ENCODE peak calls at places on chromosomes 16 and 17, in four cellular contexts. C, N, G and Q are unnamed samples.

GRCh38 chr17:2954898-2955445 is 108.4 kb downstream of the OR1D5 start:
- DNase-seq in C (no peak), N (peak; percentile 97), G (no peak), Q (no peak)

GRCh38 chr17:20073056-20073979 is 64.2 kb downstream of the SPECC1 start:
- DNase-seq in C (peak; percentile 65), N (peak; percentile 84), G (peak; percentile 51), Q (peak; percentile 76)

GRCh38 chr16:31484491-31485171 is 1.7 kb downstream of the SLC5A2 start:
- DNase-seq in C (peak; percentile 86), N (peak; percentile 36), G (no peak), Q (no peak)

GRCh38 chr17:8250101-8250500 is 1.0 kb downstream of the PFAS start:
- DNase-seq in C (no peak), N (no peak), G (no peak), Q (no peak)

GRCh38 chr16:63289834-63290460 is 1253.7 kb upstream of the CDH8 start:
- DNase-seq in C (no peak), N (peak; percentile 37), G (no peak), Q (no peak)

GRCh38 chr17:75872434-75873351 is 5.7 kb downstream of the TRIM47 start:
- DNase-seq in C (peak; percentile 76), N (peak; percentile 83), G (peak; percentile 81), Q (peak; percentile 95)

GRCh38 chr17:61631800-61632199 is 40.8 kb upstream of the NACA2 start:
- DNase-seq in C (no peak), N (no peak), G (no peak), Q (no peak)

GRCh38 chr16:24204150-24204665 is 51.9 kb upstream of the CACNG3 start:
- DNase-seq in C (no peak), N (no peak), G (no peak), Q (no peak)

GRCh38 chr16:66182592-66182991 is 183.9 kb upstream of the CDH5 start:
- DNase-seq in C (no peak), N (no peak), G (no peak), Q (peak; percentile 5)

GRCh38 chr16:3625911-3626732 is 14.7 kb upstream of the SLX4 start:
- DNase-seq in C (no peak), N (peak; percentile 59), G (no peak), Q (no peak)

GRCh38 chr17:79466562-79467350 is 144.1 kb downstream of the RBFOX3 start:
- DNase-seq in C (no peak), N (no peak), G (no peak), Q (no peak)

GRCh38 chr16:26569793-26570192 is 496.9 kb upstream of the C16orf82 start:
- DNase-seq in C (no peak), N (no peak), G (no peak), Q (no peak)

GRCh38 chr16:1037023-1037933 is 35.3 kb upstream of the SSTR5 start:
- DNase-seq in C (no peak), N (no peak), G (no peak), Q (no peak)

GRCh38 chr17:61291457-61292311 is 108.0 kb upstream of the TBX2 start:
- DNase-seq in C (no peak), N (peak; percentile 55), G (no peak), Q (no peak)

GRCh38 chr17:68061512-68062313 is 26.2 kb downstream of the KPNA2 start:
- DNase-seq in C (no peak), N (peak; percentile 36), G (no peak), Q (no peak)

GRCh38 chr16:49754495-49755290 is 101.2 kb downstream of the ZNF423 start:
- DNase-seq in C (no peak), N (peak; percentile 62), G (peak; percentile 23), Q (peak; percentile 61)

GRCh38 chr17:53193044-53193443 is 629.7 kb upstream of the KIF2B start:
- DNase-seq in C (no peak), N (no peak), G (no peak), Q (no peak)

GRCh38 chr17:6786618-6787017 is 10.6 kb downstream of the FBXO39 start:
- DNase-seq in C (no peak), N (peak; percentile 91), G (no peak), Q (no peak)

GRCh38 chr17:4072487-4073157 is 70.2 kb downstream of the ZZEF1 start:
- DNase-seq in C (no peak), N (peak; percentile 33), G (no peak), Q (no peak)

GRCh38 chr16:17328971-17329370 is 141.8 kb downstream of the XYLT1 start:
- DNase-seq in C (no peak), N (peak; percentile 11), G (no peak), Q (peak; percentile 80)

GRCh38 chr16:24991349-24991748 is 23.8 kb downstream of the ARHGAP17 start:
- DNase-seq in C (no peak), N (no peak), G (no peak), Q (no peak)

GRCh38 chr16:5504028-5504758 is 406.6 kb upstream of the EEF2KMT start:
- DNase-seq in C (no peak), N (no peak), G (no peak), Q (no peak)

GRCh38 chr16:8398548-8398947 is 191.8 kb downstream of the TMEM114 start:
- DNase-seq in C (no peak), N (no peak), G (no peak), Q (no peak)

GRCh38 chr17:28076138-28076537 is 33.7 kb downstream of the NLK start:
- DNase-seq in C (no peak), N (no peak), G (no peak), Q (no peak)

GRCh38 chr16:14302399-14303181 is 231.5 kb downstream of the MRTFB start:
- DNase-seq in C (no peak), N (no peak), G (peak; percentile 45), Q (no peak)

DNA sequence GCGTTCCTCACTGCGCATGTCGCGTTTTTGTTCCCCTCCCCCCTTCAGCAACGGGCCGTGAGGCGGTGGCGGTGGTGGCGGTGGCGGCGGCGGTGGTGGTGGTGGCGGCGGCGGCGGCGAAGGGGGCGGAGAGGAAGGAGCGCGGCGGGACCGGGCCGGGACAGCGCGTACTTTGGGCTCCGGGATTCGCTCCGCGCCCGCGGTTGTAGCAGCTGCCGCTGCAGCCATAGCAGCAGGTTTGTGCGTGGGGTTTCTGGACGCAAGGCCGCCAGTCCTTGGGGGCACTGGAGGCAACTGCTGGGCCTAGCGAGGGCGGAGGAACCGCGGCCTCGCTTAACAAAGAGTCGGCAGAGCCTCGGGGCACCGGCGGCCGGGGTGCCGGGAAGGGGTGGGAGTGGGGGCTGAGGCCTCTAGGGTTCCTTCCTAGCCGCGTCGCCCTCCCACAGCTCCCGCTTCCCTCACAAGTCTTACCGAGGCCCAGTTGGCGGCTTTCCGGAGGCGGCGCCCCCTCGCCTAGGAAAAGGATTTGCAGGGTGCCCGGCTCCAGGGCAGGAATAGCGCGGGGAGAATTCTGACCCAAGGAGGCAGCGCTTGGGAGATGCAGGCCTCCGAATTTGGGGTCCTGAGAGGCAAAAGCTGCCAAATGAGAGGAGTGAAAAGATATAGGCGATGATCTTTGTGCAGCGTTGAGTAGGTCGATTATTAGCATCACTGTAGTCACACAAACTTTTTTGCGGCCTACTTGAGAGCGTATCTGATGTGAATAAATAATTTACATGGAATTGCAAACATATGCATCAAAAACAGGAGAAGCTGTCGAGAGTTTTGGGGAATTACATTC is at the start of gene DDX42:
- DNase-seq in C (peak; percentile 60), N (peak; percentile 70), G (peak; percentile 90), Q (peak; percentile 89)
- TF ChIP-seq CTCF in C (no peak), N (peak; percentile 29), G (no peak), Q (no peak)

GRCh38 chr16:89324056-89325010 is 106.8 kb downstream of the ZNF778 start:
- DNase-seq in C (peak; percentile 22), N (peak; percentile 60), G (no peak), Q (no peak)
- H3K4me1 ChIP-seq in C (peaks cover 88% of the 10 kb centered on the region), N (peaks cover 71% of the 10 kb centered on the region), G (peaks cover 82% of the 10 kb centered on the region), Q (peaks cover 85% of the 10 kb centered on the region)

GRCh38 chr16:79994413-79994812 is 393.9 kb upstream of the MAF start:
- DNase-seq in C (no peak), N (no peak), G (no peak), Q (no peak)

GRCh38 chr16:79993810-79994209 is 393.3 kb upstream of the MAF start:
- DNase-seq in C (no peak), N (no peak), G (no peak), Q (no peak)

GRCh38 chr16:79998143-79998542 is 397.6 kb upstream of the MAF start:
- DNase-seq in C (no peak), N (no peak), G (no peak), Q (no peak)

GRCh38 chr16:79995315-79995714 is 394.8 kb upstream of the MAF start:
- DNase-seq in C (no peak), N (no peak), G (no peak), Q (no peak)

GRCh38 chr16:79997257-79997656 is 396.7 kb upstream of the MAF start:
- DNase-seq in C (no peak), N (peak; percentile 17), G (no peak), Q (no peak)
- TF ChIP-seq CTCF in C (no peak), N (peak; percentile 26), G (peak; percentile 21), Q (no peak)

GRCh38 chr17:31532526-31532925 is 141.1 kb downstream of the RAB11FIP4 start:
- DNase-seq in C (no peak), N (no peak), G (no peak), Q (no peak)

GRCh38 chr17:31533546-31534155 is 142.2 kb downstream of the RAB11FIP4 start:
- DNase-seq in C (no peak), N (peak; percentile 79), G (no peak), Q (no peak)

GRCh38 chr17:31536451-31536850 is 145.0 kb downstream of the RAB11FIP4 start:
- DNase-seq in C (no peak), N (no peak), G (no peak), Q (no peak)

GRCh38 chr17:31535581-31535981 is 144.1 kb downstream of the RAB11FIP4 start:
- DNase-seq in C (no peak), N (no peak), G (no peak), Q (no peak)

GRCh38 chr17:31534223-31534888 is 142.9 kb downstream of the RAB11FIP4 start:
- DNase-seq in C (no peak), N (peak; percentile 29), G (no peak), Q (no peak)
- H3K4me1 ChIP-seq in C (peaks cover 6% of the 10 kb centered on the region), N (no peaks in the 10 kb centered on the region), G (no peaks in the 10 kb centered on the region), Q (peaks cover 12% of the 10 kb centered on the region)